ENCODE peak calls at places on chromosome 3, in five cellular contexts. L is CD4-positive, alpha-beta T cell; G is AML-193; R is RPMI8226; P is activated T-cell treated with anti-CD3 and anti-CD28 coated beads for 1 hour. X is an unnamed sample.

GRCh38 chr3:109098245-109098644 is 19.7 kb downstream of the MORC1 start:
- DNase-seq in L (no peak), G (no peak), R (peak; percentile 70), P (no peak), X (peak; percentile 18)

GRCh38 chr3:161267646-161268045 is 46.5 kb downstream of the NMD3 start:
- DNase-seq in L (no peak), G (no peak), R (no peak), P (no peak), X (no peak)

GRCh38 chr3:110810356-110810755 is 261.3 kb upstream of the NECTIN3 start:
- DNase-seq in L (no peak), G (no peak), R (no peak), P (no peak), X (no peak)

GRCh38 chr3:193560870-193561269 is 6.2 kb upstream of the ATP13A4 start:
- DNase-seq in L (no peak), G (no peak), R (no peak), P (no peak), X (no peak)

GRCh38 chr3:101171797-101172196 is 148.6 kb downstream of the IMPG2 start:
- DNase-seq in L (no peak), G (no peak), R (no peak), P (no peak), X (no peak)

GRCh38 chr3:46579756-46580286 is 13.7 kb upstream of the LRRC2 start:
- DNase-seq in L (no peak), G (no peak), R (no peak), P (no peak), X (no peak)

GRCh38 chr3:138479355-138479964 is 45.0 kb downstream of the ESYT3 start:
- DNase-seq in L (no peak), G (peak; percentile 71), R (peak; percentile 45), P (no peak), X (peak; percentile 80)

GRCh38 chr3:190012784-190013183 is 107.9 kb downstream of the P3H2 start:
- DNase-seq in L (no peak), G (no peak), R (no peak), P (no peak), X (no peak)

GRCh38 chr3:128500556-128500955 is 7.6 kb upstream of the GATA2 start:
- DNase-seq in L (no peak), G (no peak), R (no peak), P (no peak), X (no peak)

GRCh38 chr3:134211797-134212196 is 38.9 kb downstream of the RYK start:
- DNase-seq in L (no peak), G (peak; percentile 55), R (peak; percentile 20), P (no peak), X (peak; percentile 77)

GRCh38 chr3:23232016-23232415 is 28.9 kb downstream of the UBE2E2 start:
- DNase-seq in L (no peak), G (no peak), R (no peak), P (no peak), X (no peak)

GRCh38 chr3:19342428-19342827 is 194.1 kb downstream of the KCNH8 start:
- DNase-seq in L (no peak), G (no peak), R (no peak), P (no peak), X (no peak)

GRCh38 chr3:193451881-193452280 is 73.3 kb upstream of the ATP13A5 start:
- DNase-seq in L (no peak), G (no peak), R (no peak), P (no peak), X (no peak)